ENCODE peak calls at places on chromosomes 16 and 17, in five cellular contexts. One of them, this sample, is unnamed.
A peak's percentile ranks its signal among the peaks of the same experiment; 100 is the strongest.

GRCh38 chr17:81868674-81869220 is 2.4 kb downstream of the ARHGDIA start:
- DNase-seq in HCT116: peak; percentile 84
- DNase-seq in neural progenitor cell: peak; percentile 35
- DNase-seq in SK-N-SH: peak; percentile 74
- DNase-seq in MM.1S: no peak
- DNase-seq in this sample: peak; percentile 86

GRCh38 chr16:68365167-68365817 is 54.5 kb downstream of the PRMT7 start:
- DNase-seq in HCT116: no peak
- DNase-seq in neural progenitor cell: no peak
- DNase-seq in SK-N-SH: no peak
- DNase-seq in MM.1S: no peak
- DNase-seq in this sample: no peak

GRCh38 chr17:82914375-82914774 is 74.6 kb upstream of the ZNF750 start:
- DNase-seq in HCT116: no peak
- DNase-seq in neural progenitor cell: no peak
- DNase-seq in SK-N-SH: no peak
- DNase-seq in MM.1S: no peak
- DNase-seq in this sample: peak; percentile 26

GRCh38 chr17:60629120-60629519 is 29.1 kb downstream of the PPM1D start:
- DNase-seq in HCT116: no peak
- DNase-seq in neural progenitor cell: no peak
- DNase-seq in SK-N-SH: no peak
- DNase-seq in MM.1S: no peak
- DNase-seq in this sample: no peak

GRCh38 chr16:65098916-65099315 is 22.9 kb downstream of the CDH11 start:
- DNase-seq in HCT116: no peak
- DNase-seq in neural progenitor cell: no peak
- DNase-seq in SK-N-SH: no peak
- DNase-seq in MM.1S: no peak
- DNase-seq in this sample: no peak

GRCh38 chr17:61168506-61168905 is 231.1 kb upstream of the TBX2 start:
- DNase-seq in HCT116: no peak
- DNase-seq in neural progenitor cell: no peak
- DNase-seq in SK-N-SH: no peak
- DNase-seq in MM.1S: no peak
- DNase-seq in this sample: no peak

GRCh38 chr17:78253946-78254672 is 22.7 kb downstream of the TMEM235 start:
- DNase-seq in HCT116: peak; percentile 28
- DNase-seq in neural progenitor cell: peak; percentile 98
- DNase-seq in SK-N-SH: peak; percentile 99
- DNase-seq in MM.1S: peak; percentile 90
- DNase-seq in this sample: peak; percentile 89

GRCh38 chr16:30793508-30794069 is 6.6 kb upstream of the ZNF629 start:
- DNase-seq in HCT116: no peak
- DNase-seq in neural progenitor cell: no peak
- DNase-seq in SK-N-SH: no peak
- DNase-seq in MM.1S: no peak
- DNase-seq in this sample: no peak

GRCh38 chr17:68578236-68578635 is 22.9 kb downstream of the FAM20A start:
- DNase-seq in HCT116: no peak
- DNase-seq in neural progenitor cell: no peak
- DNase-seq in SK-N-SH: no peak
- DNase-seq in MM.1S: no peak
- DNase-seq in this sample: no peak

GRCh38 chr16:4290236-4290830 is 17.5 kb upstream of the TFAP4 start:
- DNase-seq in HCT116: peak; percentile 88
- DNase-seq in neural progenitor cell: no peak
- DNase-seq in SK-N-SH: peak; percentile 1
- DNase-seq in MM.1S: no peak
- DNase-seq in this sample: peak; percentile 82

GRCh38 chr17:7220593-7221280 is 999 bp downstream of the ACADVL start:
- DNase-seq in HCT116: no peak
- DNase-seq in neural progenitor cell: peak; percentile 54
- DNase-seq in SK-N-SH: peak; percentile 79
- DNase-seq in MM.1S: peak; percentile 79
- DNase-seq in this sample: peak; percentile 43

GRCh38 chr17:11601661-11602060 is 3.4 kb downstream of the DNAH9 start:
- DNase-seq in HCT116: no peak
- DNase-seq in neural progenitor cell: no peak
- DNase-seq in SK-N-SH: no peak
- DNase-seq in MM.1S: no peak
- DNase-seq in this sample: no peak

GRCh38 chr17:28093999-28094716 is 51.7 kb downstream of the NLK start:
- DNase-seq in HCT116: no peak
- DNase-seq in neural progenitor cell: no peak
- DNase-seq in SK-N-SH: no peak
- DNase-seq in MM.1S: no peak
- DNase-seq in this sample: no peak

GRCh38 chr16:81624718-81625543 is 154.2 kb upstream of the PLCG2 start:
- DNase-seq in HCT116: no peak
- DNase-seq in neural progenitor cell: no peak
- DNase-seq in SK-N-SH: no peak
- DNase-seq in MM.1S: no peak
- DNase-seq in this sample: no peak

GRCh38 chr16:84686702-84687298 is 13.0 kb upstream of the USP10 start:
- DNase-seq in HCT116: peak; percentile 19
- DNase-seq in neural progenitor cell: no peak
- DNase-seq in SK-N-SH: no peak
- DNase-seq in MM.1S: no peak
- DNase-seq in this sample: no peak

GRCh38 chr17:46003907-46004748 is 5.1 kb downstream of the STH start:
- DNase-seq in HCT116: no peak
- DNase-seq in neural progenitor cell: no peak
- DNase-seq in SK-N-SH: peak; percentile 83
- DNase-seq in MM.1S: no peak
- DNase-seq in this sample: peak; percentile 45

GRCh38 chr17:27379863-27380533 is 76.2 kb upstream of the KSR1 start:
- DNase-seq in HCT116: no peak
- DNase-seq in neural progenitor cell: peak; percentile 77
- DNase-seq in SK-N-SH: peak; percentile 80
- DNase-seq in MM.1S: no peak
- DNase-seq in this sample: peak; percentile 61

GRCh38 chr17:56960596-56961538 is at the start of gene COIL:
- DNase-seq in HCT116: peak; percentile 93
- DNase-seq in neural progenitor cell: peak; percentile 95
- DNase-seq in SK-N-SH: peak; percentile 97
- DNase-seq in MM.1S: peak; percentile 92
- DNase-seq in this sample: peak; percentile 98

GRCh38 chr16:55389426-55390073 is 65.5 kb downstream of the IRX6 start:
- DNase-seq in HCT116: no peak
- DNase-seq in neural progenitor cell: no peak
- DNase-seq in SK-N-SH: no peak
- DNase-seq in MM.1S: no peak
- DNase-seq in this sample: no peak

GRCh38 chr17:80274317-80274716 is 13.7 kb downstream of the RNF213 start:
- DNase-seq in HCT116: no peak
- DNase-seq in neural progenitor cell: no peak
- DNase-seq in SK-N-SH: peak; percentile 37
- DNase-seq in MM.1S: no peak
- DNase-seq in this sample: no peak

GRCh38 chr17:49101054-49101534 is 31.5 kb upstream of the B4GALNT2 start:
- DNase-seq in HCT116: peak; percentile 72
- DNase-seq in neural progenitor cell: no peak
- DNase-seq in SK-N-SH: no peak
- DNase-seq in MM.1S: no peak
- DNase-seq in this sample: peak; percentile 99

DNA sequence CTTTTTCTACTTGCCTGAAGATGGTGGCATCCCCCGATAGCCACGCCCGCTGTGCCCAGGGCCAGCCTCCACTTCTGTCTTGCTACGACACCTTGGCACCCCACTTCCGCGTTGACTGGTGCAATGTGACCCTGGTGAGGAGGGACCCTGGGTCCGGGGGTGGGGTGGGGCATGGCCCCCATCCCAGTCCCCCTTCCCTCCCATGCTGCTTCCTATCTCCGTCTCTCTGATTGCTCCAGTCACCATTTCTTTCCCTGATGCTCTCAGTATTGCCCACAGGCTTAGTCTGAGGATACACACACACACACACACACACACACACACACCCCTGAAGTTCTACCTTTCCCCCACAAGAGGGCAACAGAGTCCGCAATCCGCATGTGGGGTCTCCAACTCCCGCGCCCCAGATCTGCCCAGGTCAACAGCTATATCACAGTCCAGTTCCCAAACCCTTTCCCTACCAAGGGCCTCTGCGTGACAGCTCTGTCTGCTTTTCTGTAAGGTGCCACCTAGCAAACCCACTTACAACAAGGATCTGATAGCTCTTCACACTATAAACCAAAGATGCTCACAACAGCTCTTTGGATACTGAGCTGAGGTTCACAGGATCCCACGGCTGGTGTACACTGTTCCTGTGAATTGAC is 3.4 kb downstream of the SGCA start:
- DNase-seq in HCT116: peak; percentile 78
- DNase-seq in neural progenitor cell: peak; percentile 87
- DNase-seq in SK-N-SH: peak; percentile 90
- DNase-seq in MM.1S: peak; percentile 59
- DNase-seq in this sample: peak; percentile 80
- H3K9ac ChIP-seq in HCT116: peak overlapping the region; percentile 10
- H3K9ac ChIP-seq in neural progenitor cell: no peak overlapping the region
- H3K9ac ChIP-seq in SK-N-SH: no peak overlapping the region
- H3K9ac ChIP-seq in MM.1S: no peak overlapping the region
- H3K9ac ChIP-seq in this sample: no peak overlapping the region

GRCh38 chr16:14050297-14051027 is 20.7 kb upstream of the MRTFB start:
- DNase-seq in HCT116: no peak
- DNase-seq in neural progenitor cell: peak; percentile 51
- DNase-seq in SK-N-SH: no peak
- DNase-seq in MM.1S: no peak
- DNase-seq in this sample: peak; percentile 56
- TF ChIP-seq EZH2phosphoT487 in HCT116: no peak
- TF ChIP-seq EZH2phosphoT487 in neural progenitor cell: no peak
- TF ChIP-seq EZH2phosphoT487 in SK-N-SH: no peak
- TF ChIP-seq EZH2phosphoT487 in MM.1S: no peak
- TF ChIP-seq EZH2phosphoT487 in this sample: no peak

DNA sequence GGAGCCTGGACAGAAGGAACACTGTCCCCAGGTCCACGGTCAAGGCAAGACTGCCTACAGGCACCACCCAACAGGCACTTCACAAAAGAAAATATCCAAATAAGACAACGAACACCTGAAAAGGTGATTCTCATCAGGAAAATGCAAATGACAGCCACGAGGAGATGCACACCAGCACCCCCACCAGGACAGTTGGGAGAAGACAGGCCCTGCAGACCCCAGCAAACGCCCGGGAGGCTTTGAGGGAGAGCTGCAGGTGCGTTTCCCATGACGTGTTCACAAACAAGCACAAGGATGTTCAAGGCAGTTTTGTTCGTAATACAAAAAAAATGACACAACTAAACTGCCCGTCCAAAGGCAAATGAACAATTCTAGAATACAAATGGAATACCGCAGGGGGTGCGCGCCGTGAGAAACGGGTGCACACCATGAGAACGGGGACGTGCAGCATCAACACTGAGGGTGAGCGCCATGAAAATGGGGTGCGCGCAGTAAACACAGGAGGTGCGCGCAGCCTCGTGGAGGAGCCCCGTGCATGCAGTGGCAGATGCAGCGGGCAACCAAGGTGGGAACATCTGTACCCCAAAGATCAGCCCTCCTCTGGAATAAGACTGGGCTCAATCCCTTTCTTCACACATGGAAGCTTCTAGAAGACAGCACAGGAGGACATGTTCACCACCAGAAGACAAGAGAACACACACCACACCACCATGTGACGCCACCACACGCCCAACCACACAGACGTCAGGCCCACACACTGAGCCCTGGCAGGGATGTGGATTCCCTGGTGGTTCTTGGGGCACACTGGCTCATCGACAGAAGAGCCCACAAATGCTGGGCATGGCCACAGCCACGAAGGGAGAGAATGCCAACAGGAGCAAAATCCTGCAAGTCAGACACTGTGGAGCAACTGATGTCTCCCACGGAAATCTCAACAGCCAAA is 91.2 kb downstream of the ZNF778 start:
- DNase-seq in HCT116: no peak
- DNase-seq in neural progenitor cell: peak; percentile 56
- DNase-seq in SK-N-SH: peak; percentile 68
- DNase-seq in MM.1S: no peak
- DNase-seq in this sample: no peak
- TF ChIP-seq CTCF in HCT116: peak; percentile 79
- TF ChIP-seq CTCF in neural progenitor cell: peak; percentile 70
- TF ChIP-seq CTCF in SK-N-SH: peak; percentile 59
- TF ChIP-seq CTCF in MM.1S: peak; percentile 34
- TF ChIP-seq CTCF in this sample: peak; percentile 63

GRCh38 chr17:39193346-39193745 is 4.1 kb downstream of the CACNB1 start:
- DNase-seq in HCT116: no peak
- DNase-seq in neural progenitor cell: no peak
- DNase-seq in SK-N-SH: no peak
- DNase-seq in MM.1S: no peak
- DNase-seq in this sample: no peak

GRCh38 chr17:39194985-39195524 is 2.4 kb downstream of the CACNB1 start:
- DNase-seq in HCT116: no peak
- DNase-seq in neural progenitor cell: peak; percentile 67
- DNase-seq in SK-N-SH: no peak
- DNase-seq in MM.1S: no peak
- DNase-seq in this sample: no peak

GRCh38 chr17:39192901-39193300 is 4.6 kb downstream of the CACNB1 start:
- DNase-seq in HCT116: no peak
- DNase-seq in neural progenitor cell: no peak
- DNase-seq in SK-N-SH: no peak
- DNase-seq in MM.1S: no peak
- DNase-seq in this sample: no peak

GRCh38 chr17:39195568-39196160 is 1.8 kb downstream of the CACNB1 start:
- DNase-seq in HCT116: no peak
- DNase-seq in neural progenitor cell: no peak
- DNase-seq in SK-N-SH: no peak
- DNase-seq in MM.1S: peak; percentile 87
- DNase-seq in this sample: peak; percentile 20

DNA sequence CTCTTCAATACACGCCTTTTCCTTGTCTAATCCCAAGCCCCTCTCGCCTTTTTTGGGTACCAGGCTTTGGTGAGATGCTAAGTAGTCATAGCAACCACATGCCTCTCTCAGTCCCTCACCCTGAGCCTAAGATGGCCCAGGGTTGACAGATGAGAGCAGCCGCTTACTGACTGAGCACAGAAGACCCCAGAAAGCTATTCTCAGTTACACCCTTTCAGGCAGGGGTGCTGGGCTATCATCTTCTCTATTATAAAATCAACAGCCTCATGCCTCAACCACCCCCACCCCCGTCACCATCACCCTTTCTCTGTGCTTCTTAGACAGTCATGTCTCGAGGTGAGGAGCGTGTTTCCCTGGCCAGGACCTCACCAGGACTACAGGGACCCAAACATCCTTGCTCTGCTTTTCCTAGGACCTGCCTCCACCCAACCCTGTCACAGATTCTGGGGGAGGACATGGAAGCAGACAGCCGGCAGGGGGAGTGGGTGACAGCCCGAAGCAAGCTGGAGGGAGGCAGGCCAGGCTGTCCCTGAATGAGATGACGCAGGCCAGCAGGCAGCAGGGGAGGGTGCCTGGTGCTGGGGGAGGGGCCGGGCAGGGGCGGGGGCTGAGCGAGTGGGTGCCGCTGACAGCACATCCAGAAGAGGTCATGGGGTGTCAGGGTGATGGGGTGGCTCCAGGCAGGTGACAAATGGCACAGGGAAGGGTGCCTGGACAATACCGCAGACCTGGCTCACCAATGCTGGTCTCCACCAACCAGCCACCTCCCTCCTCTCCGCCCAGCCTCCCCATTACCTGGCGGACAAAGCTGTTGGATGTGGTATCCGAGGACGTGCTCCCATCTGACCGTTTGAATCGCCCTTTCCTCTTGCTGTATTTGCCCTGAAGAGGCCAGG is 3.1 kb downstream of the CACNB1 start:
- DNase-seq in HCT116: no peak
- DNase-seq in neural progenitor cell: peak; percentile 81
- DNase-seq in SK-N-SH: peak; percentile 90
- DNase-seq in MM.1S: no peak
- DNase-seq in this sample: no peak
- H3K9ac ChIP-seq in HCT116: no peak overlapping the region
- H3K9ac ChIP-seq in neural progenitor cell: no peak overlapping the region
- H3K9ac ChIP-seq in SK-N-SH: no peak overlapping the region
- H3K9ac ChIP-seq in MM.1S: peak overlapping the region; percentile 66
- H3K9ac ChIP-seq in this sample: no peak overlapping the region

GRCh38 chr17:37507108-37507507 is 17.4 kb downstream of the DUSP14 start:
- DNase-seq in HCT116: no peak
- DNase-seq in neural progenitor cell: no peak
- DNase-seq in SK-N-SH: peak; percentile 32
- DNase-seq in MM.1S: no peak
- DNase-seq in this sample: no peak
- TF ChIP-seq EZH2phosphoT487 in HCT116: no peak
- TF ChIP-seq EZH2phosphoT487 in neural progenitor cell: no peak
- TF ChIP-seq EZH2phosphoT487 in SK-N-SH: no peak
- TF ChIP-seq EZH2phosphoT487 in MM.1S: no peak
- TF ChIP-seq EZH2phosphoT487 in this sample: no peak

This sample was measured in PC-3.